ENCODE peak calls at places on chromosomes 5 and 9, in four cellular contexts. W, H, L and S are unnamed samples.

GRCh38 chr5:76804266-76804665 is 14.6 kb upstream of the F2RL1 start:
- DNase-seq in W (peak; percentile 60), H (no peak), L (no peak), S (no peak)

GRCh38 chr9:78521680-78522079 is 224.8 kb downstream of the PSAT1 start:
- DNase-seq in W (no peak), H (no peak), L (no peak), S (no peak)

GRCh38 chr5:6455571-6456200 is 7.0 kb downstream of the UBE2QL1 start:
- DNase-seq in W (no peak), H (no peak), L (no peak), S (no peak)

GRCh38 chr5:142977363-142978051 is 207.3 kb downstream of the ARHGAP26 start:
- DNase-seq in W (no peak), H (no peak), L (peak; percentile 58), S (no peak)

GRCh38 chr9:33620738-33621439 is 96.8 kb downstream of the ANKRD18B start:
- DNase-seq in W (no peak), H (no peak), L (no peak), S (no peak)

GRCh38 chr5:92896722-92897121 is 684.3 kb downstream of the NR2F1-AS1 start:
- DNase-seq in W (no peak), H (no peak), L (no peak), S (no peak)

GRCh38 chr9:36870960-36871359 is 163.1 kb downstream of the PAX5 start:
- DNase-seq in W (no peak), H (no peak), L (no peak), S (no peak)

GRCh38 chr5:32680183-32680582 is 30.9 kb upstream of the NPR3 start:
- DNase-seq in W (no peak), H (no peak), L (no peak), S (no peak)

GRCh38 chr9:124510650-124511425 is 3.6 kb upstream of the NR5A1 start:
- DNase-seq in W (peak; percentile 90), H (peak; percentile 14), L (no peak), S (no peak)

GRCh38 chr9:90517103-90517502 is 125.5 kb downstream of the DIRAS2 start:
- DNase-seq in W (no peak), H (no peak), L (no peak), S (no peak)

GRCh38 chr9:135500071-135500524 is 384 bp upstream of the MRPS2 start:
- DNase-seq in W (no peak), H (no peak), L (no peak), S (no peak)

DNA sequence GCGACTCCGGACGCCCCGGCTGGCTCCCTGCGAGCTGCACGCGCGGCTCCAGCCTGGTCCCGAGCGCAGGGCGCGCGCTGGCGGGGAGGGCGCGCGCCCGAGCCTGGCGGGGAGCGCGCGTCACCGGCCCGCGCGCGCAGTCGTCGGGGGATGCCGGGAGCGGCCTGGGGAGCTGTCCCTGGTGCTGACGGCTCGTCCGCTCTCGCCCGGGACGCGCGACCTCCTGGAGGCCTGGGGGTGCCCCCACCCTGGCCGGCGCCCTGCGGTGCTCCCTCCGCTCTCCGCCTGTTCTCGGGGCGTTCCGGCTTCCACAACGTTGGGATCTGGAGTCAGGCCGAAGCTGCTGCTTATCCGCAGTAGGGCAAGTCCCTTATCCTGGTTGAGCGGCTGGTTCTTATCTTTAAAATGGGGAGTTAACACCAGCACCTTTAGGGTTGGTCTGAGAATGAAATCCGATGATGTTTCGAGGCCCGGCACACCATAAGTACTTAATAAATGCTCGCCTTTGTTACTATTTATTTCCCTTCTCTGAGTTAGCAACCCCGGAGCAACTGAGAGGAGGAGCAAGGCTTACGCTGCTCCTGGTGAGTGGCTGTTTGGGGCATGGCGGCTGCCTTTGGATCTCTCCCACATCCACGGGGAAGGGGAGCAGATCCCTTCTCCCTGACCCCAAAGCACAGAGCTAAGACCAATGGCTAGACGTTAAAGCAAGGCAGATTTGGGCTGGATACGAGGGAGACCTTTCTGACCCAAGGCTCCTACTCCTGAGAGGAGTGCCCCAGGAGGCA is at the start of gene FAM163B:
- DNase-seq in W (no peak), H (peak; percentile 93), L (no peak), S (no peak)
- TF ChIP-seq TCF12 in W (no peak), H (no peak), L (no peak), S (no peak)

GRCh38 chr5:160514191-160514590 is 92.5 kb downstream of the PTTG1 start:
- DNase-seq in W (no peak), H (no peak), L (no peak), S (no peak)

GRCh38 chr5:160520609-160521391 is 99.1 kb downstream of the PTTG1 start:
- DNase-seq in W (no peak), H (no peak), L (no peak), S (no peak)

GRCh38 chr5:160514866-160515265 is 93.2 kb downstream of the PTTG1 start:
- DNase-seq in W (no peak), H (no peak), L (no peak), S (no peak)

GRCh38 chr5:160513485-160513884 is 91.8 kb downstream of the PTTG1 start:
- DNase-seq in W (no peak), H (no peak), L (no peak), S (no peak)

DNA sequence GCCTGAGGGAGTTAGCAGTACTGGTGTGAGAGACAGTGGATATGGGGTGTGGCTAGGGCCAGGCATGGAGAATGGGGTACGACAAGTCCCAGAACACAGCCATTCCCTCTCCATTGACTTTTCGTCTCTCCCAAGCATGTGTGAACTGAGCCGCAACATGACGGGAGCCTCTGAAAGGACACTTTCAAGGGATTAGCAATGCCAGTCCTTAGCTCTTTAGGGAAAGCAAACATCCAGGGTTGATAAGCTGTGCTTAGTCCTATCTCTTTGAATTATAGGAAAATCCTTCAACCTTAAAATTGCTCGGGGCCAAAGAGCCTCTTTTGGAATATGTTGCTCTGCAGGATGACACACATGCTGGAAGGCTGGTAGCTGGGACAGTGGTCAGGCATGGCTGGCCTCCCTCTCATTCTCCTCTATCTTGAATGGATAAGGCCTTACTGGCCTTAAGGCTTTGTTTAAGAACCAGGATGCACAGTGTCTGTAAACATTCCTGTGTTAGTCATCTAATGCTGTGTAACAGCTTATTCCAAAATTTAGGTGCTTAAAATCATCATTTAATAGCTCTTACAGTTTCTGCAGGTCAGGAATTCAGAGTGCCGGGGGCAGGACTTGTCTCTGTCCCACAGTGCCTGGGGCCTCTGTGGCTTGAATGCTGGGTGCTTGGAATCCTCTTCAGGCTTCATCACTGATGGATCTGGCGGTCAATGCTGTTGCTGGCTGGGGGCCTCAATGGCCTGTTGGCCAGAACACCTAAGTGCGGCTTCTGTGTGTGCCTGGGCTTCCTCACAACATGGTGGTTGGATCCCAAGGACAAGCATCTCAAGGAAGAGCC is 95.3 kb downstream of the PTTG1 start:
- DNase-seq in W (no peak), H (no peak), L (no peak), S (no peak)
- TF ChIP-seq TCF12 in W (no peak), H (no peak), L (no peak), S (no peak)

DNA sequence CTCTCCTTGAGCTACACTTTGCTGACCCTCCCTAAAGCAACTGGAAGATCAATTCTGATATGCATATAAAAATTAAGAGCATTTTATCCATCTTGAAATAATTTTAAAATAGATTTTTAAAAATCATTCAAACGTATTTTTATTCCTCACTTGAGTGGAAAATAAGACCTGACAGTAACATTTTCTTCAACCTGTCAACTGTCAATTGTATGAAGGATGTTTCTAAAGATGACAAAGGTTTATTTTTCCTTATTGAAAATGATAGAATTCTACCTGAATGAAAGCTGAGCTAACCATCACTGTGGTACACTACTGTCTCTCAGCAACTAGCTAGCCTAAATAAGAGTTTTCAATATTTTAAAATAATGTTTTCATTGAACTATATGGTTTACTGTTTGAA is 7.0 kb downstream of the EFNA5 start:
- DNase-seq in W (no peak), H (no peak), L (no peak), S (no peak)
- TF ChIP-seq TCF12 in W (no peak), H (no peak), L (no peak), S (no peak)

GRCh38 chr9:101119206-101119819 is 90.8 kb downstream of the PLPPR1 start:
- DNase-seq in W (peak; percentile 57), H (peak; percentile 44), L (no peak), S (no peak)
- TF ChIP-seq TCF12 in W (no peak), H (no peak), L (no peak), S (no peak)

DNA sequence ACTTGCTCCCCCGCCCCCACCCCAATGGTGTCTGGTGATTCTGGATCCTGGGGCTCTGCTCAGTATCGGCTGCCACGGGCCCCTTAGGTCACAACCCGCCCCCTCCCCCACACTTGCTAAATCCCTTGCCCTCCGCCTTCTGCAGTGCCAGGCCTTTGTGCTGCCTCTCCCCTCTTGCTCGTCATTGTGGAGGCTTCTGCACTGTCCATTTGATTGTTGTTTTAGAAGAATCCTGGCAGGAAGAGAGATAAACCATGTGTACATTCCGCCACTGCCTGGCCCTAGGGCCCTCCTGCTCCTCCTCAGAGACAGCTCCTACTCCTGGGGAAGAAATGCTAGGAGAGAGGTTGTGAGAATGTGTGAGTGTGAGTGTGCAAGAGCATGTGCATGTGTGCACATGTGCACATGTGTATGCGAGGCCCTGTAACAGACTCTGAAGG is 50.3 kb downstream of the MVB12B start:
- DNase-seq in W (peak; percentile 72), H (peak; percentile 37), L (no peak), S (no peak)
- TF ChIP-seq TCF12 in W (no peak), H (no peak), L (no peak), S (no peak)

DNA sequence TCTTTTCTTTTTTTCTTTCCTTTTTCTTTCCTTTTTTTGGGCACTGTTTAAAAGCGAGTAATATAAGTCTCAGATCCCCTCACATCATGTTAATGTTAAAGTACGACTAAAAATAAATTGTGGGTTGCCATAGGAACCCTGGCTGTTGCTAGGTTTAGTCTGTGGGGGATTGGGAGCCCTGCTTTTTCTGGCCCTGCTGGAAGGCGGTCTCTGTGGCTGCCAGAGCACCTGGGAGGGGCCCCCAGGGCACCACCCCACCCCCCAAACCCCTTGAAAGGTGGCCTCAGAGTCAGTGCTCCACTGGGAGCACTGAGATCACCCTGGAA is 66.3 kb upstream of the NEURL1B start:
- DNase-seq in W (no peak), H (no peak), L (no peak), S (no peak)
- TF ChIP-seq TCF12 in W (no peak), H (no peak), L (no peak), S (no peak)

DNA sequence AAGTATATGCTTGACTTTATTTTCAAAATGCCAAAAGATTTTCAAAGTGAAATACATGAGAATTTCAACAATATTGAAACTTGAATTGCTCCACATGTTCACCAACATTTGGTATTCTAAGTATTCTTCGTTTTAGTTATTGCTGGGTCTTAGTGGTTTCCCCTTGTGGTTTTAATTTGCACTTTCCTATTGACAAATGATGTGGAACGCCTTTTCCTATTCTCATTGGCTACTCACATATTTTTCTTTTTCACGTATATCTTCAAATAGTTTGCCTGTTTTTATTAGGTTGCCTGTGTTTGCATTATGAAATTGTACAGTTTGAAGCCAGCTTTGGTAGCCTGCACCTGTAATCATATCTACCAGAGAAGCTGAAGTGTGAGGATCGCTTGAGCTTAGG is 405.7 kb upstream of the IRX2 start:
- DNase-seq in W (no peak), H (no peak), L (no peak), S (no peak)
- TF ChIP-seq TCF12 in W (no peak), H (no peak), L (no peak), S (no peak)

DNA sequence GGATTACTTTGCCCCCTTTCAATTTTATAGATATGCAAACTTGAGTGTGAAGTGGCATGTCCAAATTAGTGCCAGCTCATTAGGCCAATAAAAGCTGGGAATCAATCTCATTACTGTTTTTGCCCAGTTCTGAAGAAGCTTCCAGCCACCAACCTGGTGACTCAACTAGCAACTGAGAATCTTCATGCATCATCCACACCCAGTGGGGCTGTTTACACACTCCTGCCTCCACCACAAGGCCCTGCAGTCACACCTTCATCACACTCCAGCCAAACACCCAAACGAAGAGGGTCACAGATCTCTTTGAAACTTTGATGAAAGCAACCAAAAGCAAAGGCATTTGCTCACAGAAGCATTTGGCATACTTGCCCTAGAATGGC is 41.3 kb upstream of the S1PR3 start:
- DNase-seq in W (no peak), H (no peak), L (no peak), S (no peak)
- TF ChIP-seq TCF12 in W (no peak), H (no peak), L (no peak), S (no peak)

GRCh38 chr9:3980771-3981170 is 319.1 kb downstream of the GLIS3 start:
- DNase-seq in W (no peak), H (no peak), L (no peak), S (no peak)
- TF ChIP-seq TCF12 in W (no peak), H (no peak), L (no peak), S (no peak)